ENCODE peak calls at places on chromosomes 1 and 21, in four cellular contexts. P, R, Q and N are unnamed samples.

GRCh38 chr1:32769524-32770220 is 47.5 kb downstream of the YARS1 start:
- DNase-seq in P (peak), R (no peak), Q (no peak), N (no peak)

GRCh38 chr1:184296466-184297243 is 90.2 kb upstream of the C1orf21 start:
- DNase-seq in P (peak), R (peak), Q (peak), N (no peak)

GRCh38 chr1:3981746-3982505 is 81.9 kb upstream of the C1orf174 start:
- DNase-seq in P (no peak), R (no peak), Q (no peak), N (no peak)

GRCh38 chr1:24513691-24514090 is 11.1 kb downstream of the RCAN3 start:
- DNase-seq in P (no peak), R (no peak), Q (no peak), N (no peak)

GRCh38 chr1:103513720-103514119 is 11.8 kb upstream of the RNPC3 start:
- DNase-seq in P (no peak), R (no peak), Q (no peak), N (no peak)

GRCh38 chr1:15835741-15836510 is 11.6 kb upstream of the SPEN start:
- DNase-seq in P (peak), R (peak), Q (peak), N (peak)

GRCh38 chr1:23168079-23168461 is 586 bp downstream of the LUZP1 start:
- DNase-seq in P (peak), R (no peak), Q (no peak), N (no peak)

GRCh38 chr1:228668553-228669400 is 66.5 kb upstream of the RHOU start:
- DNase-seq in P (no peak), R (no peak), Q (peak), N (no peak)

GRCh38 chr21:46237474-46237873 is 8.9 kb upstream of the LSS start:
- DNase-seq in P (no peak), R (no peak), Q (no peak), N (no peak)

GRCh38 chr1:1778827-1779675 is 781 bp upstream of the NADK start:
- DNase-seq in P (peak), R (no peak), Q (no peak), N (peak)

GRCh38 chr1:9279172-9279840 is 13.4 kb upstream of the SPSB1 start:
- DNase-seq in P (peak), R (no peak), Q (no peak), N (peak)

GRCh38 chr1:183689770-183690204 is 36.7 kb upstream of the APOBEC4 start:
- DNase-seq in P (no peak), R (no peak), Q (no peak), N (no peak)

GRCh38 chr1:52346653-52347052 is 19.4 kb downstream of the CC2D1B start:
- DNase-seq in P (no peak), R (no peak), Q (no peak), N (no peak)

GRCh38 chr1:235027076-235027861 is 101.4 kb downstream of the TOMM20 start:
- DNase-seq in P (no peak), R (no peak), Q (no peak), N (no peak)

GRCh38 chr1:207944571-207944970 is 33.6 kb upstream of the CD34 start:
- DNase-seq in P (no peak), R (no peak), Q (no peak), N (no peak)

GRCh38 chr1:59477286-59477685 is 180.4 kb downstream of the FGGY start:
- DNase-seq in P (no peak), R (no peak), Q (peak), N (no peak)